ENCODE peak calls at places on chromosome 7, in five cellular contexts. A, W, H, K and B are unnamed samples.

GRCh38 chr7:1223196-1224092 is 9.2 kb upstream of the UNCX start:
- DNase-seq in A (peak; percentile 61), W (no peak), K (no peak), H (no peak), B (no peak)

GRCh38 chr7:123961731-123962130 is 36.7 kb downstream of the SPAM1 start:
- DNase-seq in W (no peak), H (no peak), K (no peak), A (no peak), B (peak; percentile 12)

GRCh38 chr7:34066968-34067367 is 161.6 kb downstream of the BMPER start:
- DNase-seq in A (no peak), W (no peak), H (no peak), K (no peak), B (peak; percentile 43)

GRCh38 chr7:134374791-134375190 is 58.1 kb upstream of the SLC35B4 start:
- DNase-seq in A (no peak), H (no peak), W (no peak), K (no peak), B (no peak)

GRCh38 chr7:34222722-34223121 is 317.4 kb downstream of the BMPER start:
- DNase-seq in W (no peak), K (no peak), H (no peak), A (no peak), B (no peak)

GRCh38 chr7:52944916-52945315 is 90.5 kb upstream of the POM121L12 start:
- DNase-seq in A (no peak), H (no peak), W (no peak), K (no peak), B (no peak)

GRCh38 chr7:98251251-98251843 is 685 bp downstream of the TECPR1 start:
- DNase-seq in W (peak; percentile 81), K (no peak), H (peak; percentile 39), A (no peak), B (no peak)

GRCh38 chr7:12635830-12636229 is 51.6 kb upstream of the ARL4A start:
- DNase-seq in H (no peak), K (no peak), A (no peak), W (no peak), B (peak; percentile 20)

GRCh38 chr7:123727071-123727837 is 21.5 kb downstream of the WASL start:
- DNase-seq in K (no peak), W (no peak), H (no peak), A (no peak), B (peak; percentile 86)

GRCh38 chr7:86942081-86942480 is 117.4 kb downstream of the ELAPOR2 start:
- DNase-seq in K (no peak), H (no peak), A (peak; percentile 30), W (no peak), B (no peak)

GRCh38 chr7:142298631-142299030 is 40.8 kb upstream of the PRSS58 start:
- DNase-seq in K (no peak), H (no peak), W (no peak), A (no peak), B (no peak)

GRCh38 chr7:23353172-23353571 is 54.0 kb downstream of the MALSU1 start:
- DNase-seq in K (no peak), W (no peak), A (peak; percentile 54), H (no peak), B (no peak)

GRCh38 chr7:366171-366916 is 76.4 kb downstream of the FOXL3 start:
- DNase-seq in W (peak; percentile 47), H (no peak), A (no peak), K (peak; percentile 16), B (no peak)

GRCh38 chr7:133572853-133573252 is 320.0 kb downstream of the EXOC4 start:
- DNase-seq in A (no peak), H (no peak), K (no peak), W (no peak), B (no peak)

GRCh38 chr7:17619194-17619818 is 320.9 kb downstream of the AHR start:
- DNase-seq in A (no peak), K (no peak), W (no peak), H (no peak), B (no peak)

GRCh38 chr7:101099969-101100781 is 14.9 kb downstream of the TRIM56 start:
- DNase-seq in A (peak; percentile 85), W (peak; percentile 90), K (peak; percentile 78), H (peak; percentile 98), B (peak; percentile 97)

GRCh38 chr7:916291-916941 is 38.1 kb downstream of the ADAP1 start:
- DNase-seq in H (no peak), A (no peak), K (peak; percentile 82), W (peak; percentile 61), B (no peak)

GRCh38 chr7:50481867-50482266 is 31.7 kb upstream of the FIGNL1 start:
- DNase-seq in W (no peak), K (no peak), A (no peak), H (no peak), B (no peak)

GRCh38 chr7:104967595-104967994 is 46.4 kb upstream of the KMT2E start:
- DNase-seq in W (no peak), H (no peak), K (no peak), A (no peak), B (no peak)

GRCh38 chr7:107659666-107660065 is 962 bp upstream of the SLC26A4 start:
- DNase-seq in K (no peak), H (no peak), A (no peak), W (no peak), B (peak; percentile 74)

GRCh38 chr7:129975309-129975708 is 22.5 kb upstream of the UBE2H start:
- DNase-seq in W (no peak), K (no peak), H (no peak), A (no peak), B (no peak)

GRCh38 chr7:149772236-149772820 is 1.1 kb downstream of the ZNF467 start:
- DNase-seq in W (peak; percentile 83), H (peak; percentile 46), K (peak; percentile 66), A (peak; percentile 65), B (no peak)

GRCh38 chr7:103932389-103932788 is 57.1 kb downstream of the RELN start:
- DNase-seq in K (no peak), W (no peak), H (no peak), A (no peak), B (no peak)

GRCh38 chr7:144862612-144863319 is 26.9 kb upstream of the TPK1 start:
- DNase-seq in H (no peak), K (no peak), A (no peak), W (no peak), B (no peak)

GRCh38 chr7:20665096-20665495 is 49.6 kb downstream of the ABCB5 start:
- DNase-seq in K (no peak), W (no peak), A (no peak), H (no peak), B (no peak)

GRCh38 chr7:149427096-149427680 is 33.7 kb downstream of the ZNF777 start:
- DNase-seq in W (no peak), A (peak; percentile 67), H (no peak), K (no peak), B (no peak)

DNA sequence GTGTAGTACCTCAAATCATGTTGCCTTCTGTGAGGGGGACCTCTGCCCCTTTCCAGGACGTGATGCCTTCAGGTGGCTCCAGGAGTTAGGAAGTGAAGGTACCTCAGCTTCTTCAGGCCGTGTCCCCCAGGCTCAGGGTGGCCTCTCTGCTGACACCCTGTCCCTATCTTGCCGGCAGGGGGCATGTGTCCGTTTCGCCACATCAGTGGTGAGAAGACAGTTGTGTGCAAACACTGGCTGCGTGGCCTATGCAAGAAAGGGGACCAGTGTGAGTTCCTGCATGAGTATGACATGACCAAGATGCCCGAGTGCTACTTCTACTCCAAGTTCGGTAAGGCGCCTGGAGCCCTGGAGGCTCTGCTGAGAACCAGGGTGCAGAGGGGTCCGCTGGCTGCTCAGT is 9.2 kb downstream of the CPSF4 start:
- DNase-seq in W (no peak), A (no peak), K (no peak), H (no peak), B (peak; percentile 34)
- TF ChIP-seq CTCF in W (no peak), A (peak; percentile 6), K (no peak), H (no peak), B (no peak)

GRCh38 chr7:127710635-127711034 is 58.6 kb downstream of the SND1 start:
- DNase-seq in A (no peak), H (no peak), K (no peak), W (no peak), B (no peak)
- TF ChIP-seq CTCF in A (no peak), H (no peak), K (no peak), W (no peak), B (no peak)

DNA sequence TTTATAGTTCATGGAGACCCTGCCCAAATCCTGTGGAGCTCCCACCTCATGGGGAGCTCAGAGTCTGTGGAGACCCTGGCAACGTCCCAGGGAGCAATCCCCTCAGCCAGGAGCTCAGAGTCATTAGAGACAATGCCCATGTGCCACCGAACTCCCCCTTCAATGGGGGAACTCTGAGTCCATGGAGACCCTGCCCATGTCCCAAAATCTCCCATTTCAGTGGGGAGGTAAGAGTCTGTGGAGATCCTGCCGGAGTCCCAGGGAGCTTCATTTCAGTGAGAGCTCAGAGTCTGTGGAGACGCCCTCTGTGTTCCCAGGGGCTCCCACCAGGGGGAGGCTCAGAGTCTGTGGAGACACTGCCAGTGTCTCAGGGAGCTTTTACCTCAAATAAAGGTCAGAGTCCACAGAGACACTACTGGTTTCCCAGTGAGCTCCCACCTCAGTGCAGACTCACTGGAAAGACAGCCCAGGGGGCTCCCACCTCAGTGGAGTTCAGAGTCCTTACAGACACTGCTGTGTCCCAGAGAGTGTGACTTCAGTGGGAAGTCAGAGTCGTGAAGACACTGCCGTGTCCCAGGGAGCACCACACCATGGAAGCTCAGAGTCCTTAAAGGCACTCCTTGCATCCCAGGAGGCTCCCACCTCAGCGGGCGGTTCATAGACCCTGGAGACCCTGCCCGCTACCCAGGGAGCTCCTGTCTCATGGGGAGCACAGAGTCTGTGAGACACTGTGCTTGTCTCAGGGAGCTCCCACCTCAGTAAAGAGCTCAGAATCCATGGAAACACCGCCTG is 5.0 kb downstream of the MYO1G start:
- DNase-seq in H (no peak), W (peak; percentile 80), A (peak; percentile 55), K (peak; percentile 81), B (peak; percentile 67)
- TF ChIP-seq CTCF in H (no peak), W (peak; percentile 66), A (peak; percentile 51), K (peak; percentile 32), B (peak; percentile 49)

GRCh38 chr7:138981332-138982203 is at the start of gene KIAA1549:
- DNase-seq in W (peak; percentile 86), K (peak; percentile 83), H (peak; percentile 34), A (peak; percentile 92), B (peak; percentile 65)

GRCh38 chr7:138980575-138981285 is 459 bp downstream of the KIAA1549 start:
- DNase-seq in W (no peak), H (no peak), K (no peak), A (no peak), B (peak; percentile 18)

GRCh38 chr7:138978541-138979184 is 2.5 kb downstream of the KIAA1549 start:
- DNase-seq in H (no peak), K (no peak), W (no peak), A (no peak), B (no peak)

GRCh38 chr7:138979988-138980574 is 1.1 kb downstream of the KIAA1549 start:
- DNase-seq in W (no peak), K (no peak), H (no peak), A (peak; percentile 37), B (no peak)

DNA sequence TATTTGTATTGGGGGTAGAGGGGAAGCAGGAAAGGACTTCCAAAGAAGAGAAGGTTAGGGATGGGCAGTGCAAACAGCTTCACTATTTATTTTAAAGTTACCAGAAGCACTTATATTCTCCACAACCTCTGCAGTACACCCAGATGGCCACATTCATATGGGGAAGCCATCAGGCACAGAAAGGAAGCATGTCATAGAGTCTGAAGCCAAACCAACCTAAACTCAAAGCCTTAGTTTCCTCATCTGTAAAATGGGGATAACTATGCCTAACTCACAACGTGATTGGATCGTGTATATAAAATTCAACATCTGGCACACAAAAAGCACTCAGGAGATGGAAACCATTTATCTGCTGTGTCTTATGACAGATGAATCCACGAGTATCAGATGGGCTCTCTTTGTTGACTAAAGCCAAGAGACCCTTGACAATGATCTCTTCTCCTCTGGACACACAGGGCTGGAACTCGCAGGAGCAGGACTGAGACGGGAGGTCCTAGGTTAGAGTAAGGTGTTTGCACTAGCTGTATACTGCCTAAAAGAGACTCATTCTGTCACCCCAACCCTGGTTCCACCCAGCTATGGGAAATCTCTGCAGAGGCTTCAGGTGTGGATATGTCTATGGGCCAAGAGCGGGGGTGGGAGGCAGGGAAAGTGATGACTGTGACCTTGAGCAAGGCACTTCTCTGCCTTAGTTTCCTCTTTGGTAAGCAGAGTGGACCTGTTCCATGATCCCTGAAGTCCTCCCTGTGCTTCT is 1.8 kb downstream of the KIAA1549 start:
- DNase-seq in A (no peak), W (no peak), K (no peak), H (no peak), B (peak; percentile 21)
- TF ChIP-seq CTCF in A (peak; percentile 5), W (no peak), K (no peak), H (no peak), B (no peak)